ENCODE peak calls at places on chromosomes 11 and 22, in four cellular contexts. F, S, E and R are unnamed samples.

GRCh38 chr11:71139516-71140205 is 112.7 kb downstream of the SHANK2 start:
- DNase-seq in F (no peak), S (peak; percentile 21), E (no peak), R (peak; percentile 22)

GRCh38 chr11:64633555-64634159 is 42.6 kb downstream of the SLC22A12 start:
- DNase-seq in F (no peak), S (no peak), E (no peak), R (no peak)

GRCh38 chr11:122207921-122208764 is 92.1 kb upstream of the BLID start:
- DNase-seq in F (no peak), S (peak; percentile 73), E (no peak), R (no peak)

GRCh38 chr11:72041364-72042058 is 38.8 kb downstream of the NUMA1 start:
- DNase-seq in F (peak; percentile 64), S (peak; percentile 58), E (peak; percentile 74), R (peak; percentile 82)

GRCh38 chr22:20420157-20420842 is 17.3 kb downstream of the SCARF2 start:
- DNase-seq in F (no peak), S (no peak), E (no peak), R (no peak)

GRCh38 chr11:125274309-125274708 is 109.8 kb downstream of the PKNOX2 start:
- DNase-seq in F (no peak), S (no peak), E (no peak), R (no peak)

GRCh38 chr11:69044111-69045013 is 4.4 kb upstream of the TPCN2 start:
- DNase-seq in F (no peak), S (peak; percentile 58), E (peak; percentile 76), R (peak; percentile 77)

GRCh38 chr11:46389450-46390330 is 1.9 kb downstream of the CHRM4 start:
- DNase-seq in F (peak; percentile 75), S (peak; percentile 50), E (no peak), R (peak; percentile 61)

GRCh38 chr11:81596709-81597108 is 1137.0 kb downstream of the FAM181B start:
- DNase-seq in F (no peak), S (no peak), E (no peak), R (no peak)

GRCh38 chr22:42844756-42845155 is 12.3 kb downstream of the ARFGAP3 start:
- DNase-seq in F (no peak), S (peak; percentile 69), E (no peak), R (no peak)
- H3K4me3 ChIP-seq in F (no peak overlapping the region), S (no peak overlapping the region), E (no peak overlapping the region), R (no peak overlapping the region)

GRCh38 chr11:2380396-2380795 is 3.3 kb downstream of the CD81 start:
- DNase-seq in F (no peak), S (no peak), E (no peak), R (no peak)
- H3K4me3 ChIP-seq in F (peak overlapping the region; percentile 89), S (peak overlapping the region; percentile 73), E (peak overlapping the region; percentile 100), R (no peak overlapping the region)

GRCh38 chr11:15905815-15906214 is 450.5 kb downstream of the SOX6 start:
- DNase-seq in F (no peak), S (no peak), E (no peak), R (no peak)
- H3K4me3 ChIP-seq in F (no peak overlapping the region), S (no peak overlapping the region), E (no peak overlapping the region), R (no peak overlapping the region)

GRCh38 chr11:3838504-3838903 is 2.3 kb downstream of the RHOG start:
- DNase-seq in F (no peak), S (no peak), E (no peak), R (no peak)
- H3K4me3 ChIP-seq in F (peak overlapping the region; percentile 91), S (no peak overlapping the region), E (no peak overlapping the region), R (no peak overlapping the region)

GRCh38 chr22:22883090-22883727 is 4.4 kb upstream of the IGLL5 start:
- DNase-seq in F (no peak), S (no peak), E (no peak), R (no peak)
- H3K4me3 ChIP-seq in F (no peak overlapping the region), S (no peak overlapping the region), E (no peak overlapping the region), R (no peak overlapping the region)